ENCODE peak calls at places on chromosomes 11 and 22, in four cellular contexts. Q, L, P and F are unnamed samples.

GRCh38 chr11:74686792-74687191 is 44.4 kb downstream of the CHRDL2 start:
- DNase-seq in Q (no peak), L (no peak), P (no peak), F (no peak)

GRCh38 chr11:125338886-125339811 is 156.9 kb downstream of the FEZ1 start:
- DNase-seq in Q (no peak), L (no peak), P (no peak), F (peak; percentile 63)

GRCh38 chr11:64990222-64990918 is 6.4 kb downstream of the BATF2 start:
- DNase-seq in Q (no peak), L (no peak), P (no peak), F (no peak)

GRCh38 chr11:3944198-3944597 is 88.7 kb downstream of the STIM1 start:
- DNase-seq in Q (no peak), L (no peak), P (no peak), F (peak; percentile 42)

GRCh38 chr22:42084874-42085273 is 5.4 kb downstream of the SMDT1 start:
- DNase-seq in Q (no peak), L (no peak), P (no peak), F (no peak)

GRCh38 chr11:126140932-126141291 is 70.5 kb downstream of the RPUSD4 start:
- DNase-seq in Q (no peak), L (peak; percentile 78), P (peak; percentile 62), F (peak; percentile 83)

GRCh38 chr11:17612221-17613188 is 65.4 kb downstream of the OTOG start:
- DNase-seq in Q (no peak), L (no peak), P (no peak), F (no peak)

GRCh38 chr11:94708176-94708575 is 60.0 kb upstream of the AMOTL1 start:
- DNase-seq in Q (no peak), L (no peak), P (no peak), F (no peak)

GRCh38 chr11:41868606-41869005 is 409.2 kb upstream of the LRRC4C start:
- DNase-seq in Q (no peak), L (no peak), P (no peak), F (no peak)
- H3K4me1 ChIP-seq in Q (no peaks in the 10 kb centered on the region), L (no peaks in the 10 kb centered on the region), P (no peaks in the 10 kb centered on the region), F (no peaks in the 10 kb centered on the region)

DNA sequence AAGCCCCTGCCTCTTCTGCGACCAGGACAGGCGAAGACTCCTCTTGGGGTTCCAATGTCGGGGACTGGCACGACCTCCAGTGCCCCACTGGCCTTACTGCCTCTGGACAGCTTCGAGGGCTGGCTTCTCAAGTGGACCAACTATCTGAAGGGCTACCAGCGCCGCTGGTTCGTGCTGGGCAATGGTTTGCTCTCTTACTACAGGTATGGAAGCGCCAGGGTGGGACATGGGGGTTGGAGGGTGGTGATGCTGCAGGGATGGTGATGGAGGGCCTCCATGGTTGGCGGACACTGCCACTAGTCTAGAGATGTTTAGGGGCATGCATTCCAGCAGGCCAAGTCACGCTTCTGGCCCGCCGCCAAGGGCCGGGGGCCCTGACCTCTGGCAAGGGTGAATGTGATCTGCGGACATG is 683 bp downstream of the OSBP2 start:
- DNase-seq in Q (no peak), L (no peak), P (no peak), F (peak; percentile 39)
- H3K4me3 ChIP-seq in Q (peak overlapping the region; percentile 74), L (peak overlapping the region; percentile 71), P (peak overlapping the region; percentile 65), F (peak overlapping the region; percentile 64)

DNA sequence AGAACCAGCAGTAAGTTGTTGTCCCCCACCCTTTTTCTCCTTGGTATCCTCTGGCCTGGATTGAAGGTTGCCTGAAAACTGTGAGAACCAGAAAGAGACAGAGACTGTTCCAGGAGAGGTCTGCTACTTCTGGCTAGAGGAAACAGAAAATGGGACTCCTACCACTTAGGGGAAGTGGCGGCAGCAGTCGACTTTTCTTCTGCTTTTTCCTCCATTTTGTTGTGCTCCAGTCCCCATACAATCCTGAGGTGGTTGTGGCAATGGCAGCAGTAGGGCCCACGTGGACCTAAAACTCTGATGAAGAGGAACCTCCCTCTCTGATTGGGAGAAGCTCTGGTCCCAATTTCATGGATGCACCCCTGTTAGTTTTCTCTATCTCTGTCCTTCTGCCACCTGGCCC is 76.0 kb upstream of the SORL1 start:
- DNase-seq in Q (no peak), L (no peak), P (no peak), F (no peak)
- H3K4me1 ChIP-seq in Q (no peaks in the 10 kb centered on the region), L (no peaks in the 10 kb centered on the region), P (no peaks in the 10 kb centered on the region), F (no peaks in the 10 kb centered on the region)

DNA sequence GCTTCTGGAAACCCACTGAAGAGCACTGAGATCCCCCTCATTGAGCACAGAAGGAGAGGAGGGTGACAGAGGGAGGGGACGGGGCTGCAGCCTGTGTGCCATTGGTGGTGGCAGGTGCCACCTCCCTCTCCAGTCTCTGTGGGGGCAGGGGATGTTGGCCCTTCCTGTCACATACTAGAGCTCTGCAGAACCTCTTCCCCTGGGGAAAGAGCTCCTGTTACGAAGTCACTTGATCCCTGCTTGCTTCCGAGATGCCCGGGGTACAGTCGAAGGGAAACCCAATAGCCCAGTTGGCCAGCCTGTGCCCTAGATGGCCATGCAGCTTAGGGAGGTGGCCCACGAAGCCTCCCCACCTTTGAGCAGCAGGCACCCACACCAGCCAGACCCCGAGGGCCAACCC is 29.4 kb downstream of the DAGLA start:
- DNase-seq in Q (no peak), L (no peak), P (no peak), F (no peak)
- H3K4me3 ChIP-seq in Q (no peak overlapping the region), L (no peak overlapping the region), P (no peak overlapping the region), F (no peak overlapping the region)

GRCh38 chr11:57310630-57311086 is 14.1 kb downstream of the TNKS1BP1 start:
- DNase-seq in Q (no peak), L (no peak), P (no peak), F (peak; percentile 37)
- H3K4me1 ChIP-seq in Q (peaks cover 48% of the 10 kb centered on the region), L (peaks cover 26% of the 10 kb centered on the region), P (peaks cover 99% of the 10 kb centered on the region), F (peaks cover 64% of the 10 kb centered on the region)

GRCh38 chr11:78312712-78313111 is 104.9 kb downstream of the GAB2 start:
- DNase-seq in Q (no peak), L (no peak), P (no peak), F (no peak)
- H3K4me3 ChIP-seq in Q (no peak overlapping the region), L (no peak overlapping the region), P (no peak overlapping the region), F (no peak overlapping the region)

GRCh38 chr11:20036625-20037335 is 123.5 kb downstream of the DBX1 start:
- DNase-seq in Q (no peak), L (no peak), P (no peak), F (no peak)

GRCh38 chr11:20035701-20036601 is 124.3 kb downstream of the DBX1 start:
- DNase-seq in Q (peak; percentile 96), L (no peak), P (no peak), F (no peak)

GRCh38 chr11:20037358-20037757 is 122.9 kb downstream of the DBX1 start:
- DNase-seq in Q (no peak), L (no peak), P (no peak), F (no peak)

GRCh38 chr11:20038969-20039368 is 121.3 kb downstream of the DBX1 start:
- DNase-seq in Q (no peak), L (no peak), P (no peak), F (no peak)

GRCh38 chr11:20038364-20038893 is 121.8 kb downstream of the DBX1 start:
- DNase-seq in Q (no peak), L (no peak), P (no peak), F (no peak)
- H3K4me1 ChIP-seq in Q (peaks cover 79% of the 10 kb centered on the region), L (no peaks in the 10 kb centered on the region), P (peaks cover 6% of the 10 kb centered on the region), F (no peaks in the 10 kb centered on the region)

GRCh38 chr11:123073343-123074057 is 11.6 kb upstream of the HSPA8 start:
- DNase-seq in Q (no peak), L (no peak), P (no peak), F (no peak)

GRCh38 chr11:123072279-123072678 is 10.3 kb upstream of the HSPA8 start:
- DNase-seq in Q (no peak), L (peak; percentile 85), P (peak; percentile 81), F (no peak)

GRCh38 chr11:123065634-123066033 is 3.7 kb upstream of the HSPA8 start:
- DNase-seq in Q (no peak), L (no peak), P (no peak), F (no peak)

GRCh38 chr11:123072762-123073161 is 10.8 kb upstream of the HSPA8 start:
- DNase-seq in Q (no peak), L (no peak), P (no peak), F (no peak)

GRCh38 chr11:123069878-123070821 is 8.2 kb upstream of the HSPA8 start:
- DNase-seq in Q (no peak), L (no peak), P (no peak), F (no peak)
- H3K4me3 ChIP-seq in Q (no peak overlapping the region), L (no peak overlapping the region), P (peak overlapping the region; percentile 17), F (no peak overlapping the region)